ENCODE peak calls at places on chromosomes 1 and 21, in seven cellular contexts. S is prostate gland; R is NCI-H69; K is fibroblast of lung; D is stimulated activated CD4-positive, alpha-beta T cell treated with anti-CD3 and anti-CD28 coated beads, Interleukin-1b, Interleukin-23, amount 100 ng/mL, for 24 hours; N is naive thymus-derived CD8-positive, alpha-beta T cell; H is WTC11. Y is an unnamed sample.

GRCh38 chr1:2074944-2075740 is 24.9 kb downstream of the PRKCZ start:
- DNase-seq in S (no peak), R (no peak), K (no peak), D (no peak), N (no peak), H (no peak), Y (no peak)

GRCh38 chr1:25018110-25018470 is 88.0 kb upstream of the RUNX3 start:
- DNase-seq in S (no peak), R (no peak), K (no peak), D (no peak), N (no peak), H (no peak), Y (no peak)

GRCh38 chr1:37667023-37667769 is 25.1 kb upstream of the CDCA8 start:
- DNase-seq in S (no peak), R (no peak), K (no peak), D (no peak), N (no peak), H (no peak), Y (no peak)

GRCh38 chr1:210916548-210916947 is 217.4 kb downstream of the KCNH1 start:
- DNase-seq in S (no peak), R (no peak), K (no peak), D (no peak), N (no peak), H (no peak), Y (no peak)

GRCh38 chr1:161188381-161188780 is 10.5 kb downstream of the ADAMTS4 start:
- DNase-seq in S (no peak), R (no peak), K (no peak), D (no peak), N (no peak), H (no peak), Y (no peak)

GRCh38 chr1:79550402-79550801 is 543.9 kb upstream of the ADGRL4 start:
- DNase-seq in S (no peak), R (no peak), K (no peak), D (no peak), N (no peak), H (no peak), Y (no peak)

GRCh38 chr1:237205400-237206064 is 163.5 kb downstream of the RYR2 start:
- DNase-seq in S (no peak), R (no peak), K (no peak), D (no peak), N (no peak), H (no peak), Y (no peak)

GRCh38 chr1:19495000-19495656 is 9.8 kb upstream of the CAPZB start:
- DNase-seq in S (no peak), R (no peak), K (no peak), D (no peak), N (no peak), H (no peak), Y (no peak)

GRCh38 chr1:180498594-180498993 is 3.8 kb downstream of the ACBD6 start:
- DNase-seq in S (no peak), R (no peak), K (no peak), D (no peak), N (no peak), H (no peak), Y (no peak)

GRCh38 chr1:159879977-159880376 is 17.5 kb upstream of the VSIG8 start:
- DNase-seq in S (no peak), R (no peak), K (peak; percentile 76), D (no peak), N (no peak), H (no peak), Y (peak; percentile 84)

GRCh38 chr21:25385912-25386474 is 221.3 kb downstream of the MRPL39 start:
- DNase-seq in S (peak; percentile 8), R (peak; percentile 76), K (peak; percentile 59), D (no peak), N (peak; percentile 38), H (peak; percentile 49), Y (peak; percentile 77)

GRCh38 chr1:42334240-42335049 is 590 bp downstream of the FOXJ3 start:
- DNase-seq in S (peak; percentile 34), R (peak; percentile 83), K (peak; percentile 45), D (peak; percentile 9), N (no peak), H (peak; percentile 60), Y (peak; percentile 61)

GRCh38 chr1:225840223-225840610 is 30.3 kb downstream of the EPHX1 start:
- DNase-seq in S (no peak), R (no peak), K (no peak), D (no peak), N (no peak), H (no peak), Y (no peak)

GRCh38 chr1:103177146-103177850 is 69.0 kb upstream of the COL11A1 start:
- DNase-seq in S (no peak), R (no peak), K (no peak), D (no peak), N (no peak), H (no peak), Y (no peak)

GRCh38 chr1:223403184-223403815 is 10.1 kb downstream of the CCDC185 start:
- DNase-seq in S (no peak), R (peak; percentile 49), K (peak; percentile 49), D (no peak), N (no peak), H (no peak), Y (peak; percentile 40)

GRCh38 chr1:52059326-52059725 is 3.2 kb downstream of the BTF3L4 start:
- DNase-seq in S (no peak), R (no peak), K (peak; percentile 53), D (no peak), N (no peak), H (no peak), Y (no peak)

GRCh38 chr1:245960171-245960570 is 546.9 kb downstream of the SMYD3 start:
- DNase-seq in S (no peak), R (no peak), K (no peak), D (no peak), N (no peak), H (no peak), Y (no peak)

GRCh38 chr1:10980841-10981727 is 31.4 kb upstream of the TARDBP start:
- DNase-seq in S (no peak), R (no peak), K (peak; percentile 33), D (no peak), N (no peak), H (no peak), Y (no peak)

GRCh38 chr1:54028306-54029251 is 10.6 kb upstream of the LDLRAD1 start:
- DNase-seq in S (no peak), R (no peak), K (peak; percentile 37), D (no peak), N (no peak), H (no peak), Y (peak; percentile 12)

GRCh38 chr1:51642739-51643142 is 25.8 kb downstream of the OSBPL9 start:
- DNase-seq in S (peak; percentile 15), R (no peak), K (peak; percentile 93), D (no peak), N (no peak), H (no peak), Y (peak; percentile 95)

GRCh38 chr1:84386716-84387479 is 11.4 kb upstream of the DNASE2B start:
- DNase-seq in S (no peak), R (no peak), K (peak; percentile 39), D (no peak), N (no peak), H (no peak), Y (no peak)

GRCh38 chr1:160078392-160079195 is 2.7 kb upstream of the KCNJ9 start:
- DNase-seq in S (no peak), R (peak; percentile 66), K (no peak), D (peak; percentile 50), N (peak; percentile 54), H (peak; percentile 78), Y (peak; percentile 54)

GRCh38 chr1:64543831-64544230 is 73.9 kb downstream of the CACHD1 start:
- DNase-seq in S (no peak), R (no peak), K (peak; percentile 51), D (no peak), N (no peak), H (no peak), Y (no peak)